ENCODE peak calls at places on chromosomes 11 and 22, in four cellular contexts. L is globus pallidus, C is COLO829, T is fibroblast of villous mesenchyme. K is an unnamed sample.

GRCh38 chr11:1222491-1223345 is at the start of gene MUC5B:
- DNase-seq in L (no peak), C (no peak), T (no peak), K (no peak)

GRCh38 chr11:111155021-111155420 is 90.5 kb upstream of the POU2AF2 start:
- DNase-seq in T (peak; percentile 54), C (no peak), L (no peak), K (no peak)

GRCh38 chr22:26470807-26471206 is 12.8 kb downstream of the HPS4 start:
- DNase-seq in T (no peak), C (no peak), L (no peak), K (no peak)

GRCh38 chr11:71935338-71935925 is 6.6 kb downstream of the RNF121 start:
- DNase-seq in L (no peak), C (no peak), T (no peak), K (no peak)

GRCh38 chr11:72222106-72222891 is 2.3 kb upstream of the INPPL1 start:
- DNase-seq in T (no peak), C (no peak), L (no peak), K (no peak)

GRCh38 chr11:17328856-17329490 is 22.6 kb upstream of the NCR3LG1 start:
- DNase-seq in T (no peak), C (no peak), L (no peak), K (no peak)

GRCh38 chr22:38657248-38657909 is 941 bp downstream of the CBY1 start:
- DNase-seq in C (no peak), T (peak; percentile 36), L (no peak), K (peak; percentile 28)

GRCh38 chr11:46489668-46490560 is 98.3 kb upstream of the CHRM4 start:
- DNase-seq in T (peak; percentile 72), L (no peak), C (peak; percentile 14), K (peak; percentile 71)

GRCh38 chr22:41050873-41051272 is 41.5 kb upstream of the EP300 start:
- DNase-seq in T (peak; percentile 5), C (no peak), L (no peak), K (no peak)

GRCh38 chr11:64793271-64794160 is 9.5 kb downstream of the MAP4K2 start:
- DNase-seq in L (no peak), C (no peak), T (no peak), K (no peak)

GRCh38 chr22:32660292-32660691 is 141.2 kb upstream of the TIMP3 start:
- DNase-seq in C (peak; percentile 92), T (peak; percentile 86), L (peak; percentile 30), K (peak; percentile 93)

GRCh38 chr22:48705159-48705916 is 1122.3 kb downstream of the BRD1 start:
- DNase-seq in L (no peak), T (no peak), C (no peak), K (no peak)

GRCh38 chr22:25172153-25172552 is 27.5 kb upstream of the CRYBB3 start:
- DNase-seq in L (no peak), C (no peak), T (no peak), K (peak; percentile 35)

GRCh38 chr11:12537778-12538401 is 136.3 kb upstream of the TEAD1 start:
- DNase-seq in T (peak; percentile 43), L (no peak), C (no peak), K (no peak)

GRCh38 chr22:18057568-18058209 is 20.1 kb upstream of the PEX26 start:
- DNase-seq in L (peak; percentile 77), T (peak; percentile 96), C (peak; percentile 81), K (peak; percentile 100)

GRCh38 chr22:38987171-38987895 is 5.2 kb downstream of the APOBEC3B start:
- DNase-seq in T (no peak), C (no peak), L (no peak), K (no peak)

GRCh38 chr11:130165601-130166456 is 6.2 kb downstream of the ST14 start:
- DNase-seq in L (no peak), T (no peak), C (no peak), K (no peak)

GRCh38 chr11:93330446-93330984 is at the start of gene DEUP1:
- DNase-seq in L (peak; percentile 12), C (no peak), T (peak; percentile 12), K (no peak)

GRCh38 chr11:27528711-27529110 is 22.1 kb upstream of the LIN7C start:
- DNase-seq in L (no peak), T (no peak), C (no peak), K (no peak)

GRCh38 chr22:32700186-32700882 is 101.2 kb upstream of the TIMP3 start:
- DNase-seq in L (no peak), C (peak; percentile 62), T (peak; percentile 87), K (no peak)

GRCh38 chr11:19938051-19938856 is 222.0 kb downstream of the DBX1 start:
- DNase-seq in C (peak; percentile 71), L (peak; percentile 38), T (peak; percentile 50), K (peak; percentile 75)

GRCh38 chr11:74570266-74571061 is 21.9 kb upstream of the POLD3 start:
- DNase-seq in T (peak; percentile 58), C (peak; percentile 73), L (peak; percentile 7), K (peak; percentile 84)

GRCh38 chr11:64546176-64546575 is 44.8 kb upstream of the SLC22A12 start:
- DNase-seq in L (no peak), C (no peak), T (no peak), K (no peak)

GRCh38 chr11:75147875-75148263 is 3.0 kb upstream of the SLCO2B1 start:
- DNase-seq in T (no peak), C (no peak), L (peak; percentile 48), K (no peak)

GRCh38 chr11:120547871-120548681 is 36.5 kb downstream of the GRIK4 start:
- DNase-seq in T (peak; percentile 92), C (peak; percentile 80), L (peak; percentile 91), K (peak; percentile 49)

K was measured in SK-MEL-5.